ENCODE peak calls at places on chromosomes 12 and 14, in five cellular contexts. One of them, this sample, is unnamed.

GRCh38 chr12:108119126-108119973 is 9.7 kb upstream of the WSCD2 start:
- DNase-seq in H9: no peak
- DNase-seq in IMR-90: no peak
- DNase-seq in trophoblast cell: no peak
- DNase-seq in neuronal stem cell: no peak
- DNase-seq in this sample: no peak

GRCh38 chr12:59066445-59066844 is 146.1 kb upstream of the LRIG3 start:
- DNase-seq in neuronal stem cell: no peak
- DNase-seq in H9: no peak
- DNase-seq in trophoblast cell: no peak
- DNase-seq in IMR-90: no peak
- DNase-seq in this sample: no peak

GRCh38 chr12:72295744-72296143 is 23.6 kb downstream of the TRHDE start:
- DNase-seq in H9: no peak
- DNase-seq in IMR-90: peak; percentile 90
- DNase-seq in trophoblast cell: no peak
- DNase-seq in neuronal stem cell: no peak
- DNase-seq in this sample: no peak

GRCh38 chr12:55930771-55931316 is at the start of gene DGKA:
- DNase-seq in trophoblast cell: no peak
- DNase-seq in H9: peak; percentile 69
- DNase-seq in neuronal stem cell: no peak
- DNase-seq in IMR-90: peak; percentile 85
- DNase-seq in this sample: peak; percentile 62

GRCh38 chr14:70622111-70622712 is 19.5 kb upstream of the TTC9 start:
- DNase-seq in trophoblast cell: peak; percentile 50
- DNase-seq in H9: peak; percentile 70
- DNase-seq in IMR-90: peak; percentile 21
- DNase-seq in neuronal stem cell: peak; percentile 36
- DNase-seq in this sample: peak; percentile 89

GRCh38 chr12:126036348-126036747 is 971.1 kb downstream of the AACS start:
- DNase-seq in IMR-90: no peak
- DNase-seq in trophoblast cell: no peak
- DNase-seq in neuronal stem cell: no peak
- DNase-seq in H9: no peak
- DNase-seq in this sample: no peak

GRCh38 chr12:6426882-6427671 is 17.7 kb upstream of the CD27 start:
- DNase-seq in trophoblast cell: no peak
- DNase-seq in neuronal stem cell: no peak
- DNase-seq in H9: no peak
- DNase-seq in IMR-90: no peak
- DNase-seq in this sample: no peak

GRCh38 chr14:69107407-69108003 is 45.4 kb downstream of the DCAF5 start:
- DNase-seq in trophoblast cell: peak; percentile 52
- DNase-seq in IMR-90: peak; percentile 71
- DNase-seq in neuronal stem cell: no peak
- DNase-seq in H9: peak; percentile 51
- DNase-seq in this sample: peak; percentile 79

GRCh38 chr12:32399373-32400113 is at the start of gene FGD4:
- DNase-seq in trophoblast cell: peak; percentile 76
- DNase-seq in IMR-90: peak; percentile 56
- DNase-seq in neuronal stem cell: peak; percentile 86
- DNase-seq in H9: peak; percentile 95
- DNase-seq in this sample: peak; percentile 96

GRCh38 chr12:124273630-124274029 is 21.3 kb upstream of the RFLNA start:
- DNase-seq in H9: peak; percentile 89
- DNase-seq in trophoblast cell: peak; percentile 17
- DNase-seq in neuronal stem cell: no peak
- DNase-seq in IMR-90: peak; percentile 31
- DNase-seq in this sample: peak; percentile 97

GRCh38 chr14:59278111-59278510 is 89.6 kb downstream of the DAAM1 start:
- DNase-seq in H9: no peak
- DNase-seq in trophoblast cell: peak; percentile 66
- DNase-seq in neuronal stem cell: no peak
- DNase-seq in IMR-90: peak; percentile 94
- DNase-seq in this sample: no peak

GRCh38 chr12:51326762-51327439 is 2.9 kb upstream of the BIN2 start:
- DNase-seq in H9: no peak
- DNase-seq in neuronal stem cell: no peak
- DNase-seq in IMR-90: peak; percentile 49
- DNase-seq in trophoblast cell: peak; percentile 61
- DNase-seq in this sample: no peak

GRCh38 chr12:1473418-1473817 is 121.0 kb downstream of the FBXL14 start:
- DNase-seq in IMR-90: no peak
- DNase-seq in trophoblast cell: no peak
- DNase-seq in H9: no peak
- DNase-seq in neuronal stem cell: no peak
- DNase-seq in this sample: no peak

GRCh38 chr12:115609356-115609755 is 668.1 kb downstream of the MED13L start:
- DNase-seq in neuronal stem cell: no peak
- DNase-seq in trophoblast cell: no peak
- DNase-seq in IMR-90: peak; percentile 1
- DNase-seq in H9: no peak
- DNase-seq in this sample: no peak

GRCh38 chr12:22530-23201 is 43.9 kb upstream of the IQSEC3 start:
- DNase-seq in neuronal stem cell: no peak
- DNase-seq in trophoblast cell: no peak
- DNase-seq in H9: no peak
- DNase-seq in IMR-90: no peak
- DNase-seq in this sample: no peak

DNA sequence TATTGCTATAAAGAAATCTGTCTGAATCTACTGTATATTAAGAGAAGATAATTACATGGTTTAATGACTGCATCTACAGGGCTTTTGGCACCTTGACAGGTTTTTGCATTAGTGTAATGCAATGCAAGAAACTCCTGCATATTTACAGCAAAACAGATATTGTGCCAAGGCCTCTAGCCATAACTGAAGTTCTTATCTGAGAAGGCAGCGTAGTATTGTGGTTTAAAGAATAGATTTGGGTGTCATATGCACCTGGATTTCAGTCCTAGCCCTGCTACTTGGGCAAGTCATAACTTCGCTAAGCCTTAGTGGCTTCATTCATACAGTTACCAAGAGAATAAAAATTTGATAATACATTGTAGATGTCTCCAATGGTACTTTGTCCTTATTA is 350.1 kb downstream of the CCDC91 start:
- DNase-seq in trophoblast cell: no peak
- DNase-seq in neuronal stem cell: no peak
- DNase-seq in H9: no peak
- DNase-seq in IMR-90: no peak
- DNase-seq in this sample: no peak
- H3K23ac ChIP-seq in trophoblast cell: no peak overlapping the region
- H3K23ac ChIP-seq in neuronal stem cell: no peak overlapping the region
- H3K23ac ChIP-seq in H9: no peak overlapping the region
- H3K23ac ChIP-seq in IMR-90: no peak overlapping the region
- H3K23ac ChIP-seq in this sample: no peak overlapping the region

DNA sequence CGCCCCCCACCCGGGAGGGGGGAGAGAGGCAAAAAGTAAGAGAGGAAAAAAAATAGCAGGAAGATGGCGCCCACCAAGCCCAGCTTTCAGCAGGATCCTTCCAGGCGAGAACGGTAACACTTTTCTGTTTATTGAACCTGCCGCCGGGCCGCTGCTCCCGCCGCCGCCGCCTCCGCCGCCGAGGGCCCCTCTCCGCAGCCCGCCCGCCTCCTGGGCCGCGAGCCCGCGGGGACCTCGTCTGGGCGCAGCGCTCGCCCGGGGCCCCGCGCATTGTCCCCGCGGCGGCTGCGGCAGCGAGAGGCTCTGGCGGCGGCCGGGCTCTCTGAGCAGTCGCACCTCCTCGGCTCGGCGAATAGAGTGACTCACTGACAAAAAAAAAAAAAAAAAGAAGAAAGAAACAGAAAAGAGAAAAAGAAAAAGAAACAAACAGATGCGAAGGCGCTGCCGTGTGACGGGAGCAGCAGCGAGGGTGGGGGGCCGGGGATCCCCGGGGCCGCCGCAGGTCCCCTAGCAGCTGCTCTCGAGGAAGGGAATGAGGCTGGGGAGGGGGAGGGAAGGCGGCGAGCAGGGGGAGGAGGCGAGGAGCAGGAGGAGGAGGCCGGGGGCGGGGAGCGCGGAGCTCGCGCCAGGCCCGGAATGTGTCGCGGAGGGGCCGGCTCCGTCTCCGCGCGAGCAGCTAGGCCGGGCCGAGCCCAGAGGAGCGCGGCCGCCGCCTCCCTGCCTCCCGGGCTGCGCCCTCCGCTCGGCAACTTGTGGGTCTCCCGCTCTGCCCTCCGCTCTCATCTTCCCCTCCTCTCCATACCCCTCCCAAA is 781 bp downstream of the NPAS3 start:
- DNase-seq in H9: peak; percentile 72
- DNase-seq in neuronal stem cell: peak; percentile 59
- DNase-seq in trophoblast cell: peak; percentile 56
- DNase-seq in IMR-90: peak; percentile 16
- DNase-seq in this sample: peak; percentile 87
- H3K23ac ChIP-seq in H9: no peak overlapping the region
- H3K23ac ChIP-seq in neuronal stem cell: no peak overlapping the region
- H3K23ac ChIP-seq in trophoblast cell: no peak overlapping the region
- H3K23ac ChIP-seq in IMR-90: no peak overlapping the region
- H3K23ac ChIP-seq in this sample: no peak overlapping the region

GRCh38 chr14:23095196-23096108 is at the start of gene C14orf119:
- DNase-seq in H9: peak; percentile 99
- DNase-seq in neuronal stem cell: peak; percentile 100
- DNase-seq in trophoblast cell: peak; percentile 100
- DNase-seq in IMR-90: peak; percentile 99
- DNase-seq in this sample: peak; percentile 100
- H3K23ac ChIP-seq in H9: no peak within 1 kb of the TSS
- H3K23ac ChIP-seq in neuronal stem cell: peak within 1 kb of the TSS; percentile 32
- H3K23ac ChIP-seq in trophoblast cell: no peak within 1 kb of the TSS
- H3K23ac ChIP-seq in IMR-90: peak within 1 kb of the TSS; percentile 95
- H3K23ac ChIP-seq in this sample: no peak within 1 kb of the TSS

DNA sequence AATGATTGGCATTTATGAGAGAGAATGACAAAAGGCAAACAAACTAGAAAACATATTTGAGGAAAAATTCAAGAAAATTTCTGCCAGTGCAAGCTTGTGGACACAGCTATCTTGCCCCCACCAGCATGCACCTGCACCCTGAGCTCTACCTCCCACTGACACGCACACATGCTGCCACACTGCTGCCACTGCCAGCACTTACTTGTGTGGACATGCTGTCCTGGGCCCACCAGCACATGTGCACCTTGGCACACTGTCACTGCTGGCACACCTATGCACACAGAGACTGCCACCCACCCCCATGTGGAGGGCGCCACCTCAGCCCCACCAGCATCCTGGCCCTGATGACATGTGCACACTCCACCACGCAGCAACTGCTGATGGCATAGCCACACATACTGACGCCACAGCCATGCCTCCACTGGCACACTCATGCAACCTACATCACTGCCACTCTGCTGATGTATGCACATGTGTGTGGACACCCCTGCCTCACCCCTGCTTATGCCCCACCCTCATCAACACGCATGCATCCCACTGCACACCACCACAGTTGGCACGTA is 475.0 kb downstream of the SOX5 start:
- DNase-seq in neuronal stem cell: no peak
- DNase-seq in H9: no peak
- DNase-seq in trophoblast cell: no peak
- DNase-seq in IMR-90: no peak
- DNase-seq in this sample: no peak
- H3K23ac ChIP-seq in neuronal stem cell: peak overlapping the region; percentile 68
- H3K23ac ChIP-seq in H9: no peak overlapping the region
- H3K23ac ChIP-seq in trophoblast cell: peak overlapping the region; percentile 40
- H3K23ac ChIP-seq in IMR-90: no peak overlapping the region
- H3K23ac ChIP-seq in this sample: no peak overlapping the region